ENCODE peak calls at places on chromosomes 12 and 14, in five cellular contexts. One of them, this sample, is unnamed.

GRCh38 chr12:49635656-49636055 is 12.3 kb downstream of the PRPF40B start:
- DNase-seq in ovary: no peak
- DNase-seq in SJSA1: no peak
- DNase-seq in GM23248: no peak
- DNase-seq in psoas muscle: no peak
- DNase-seq in this sample: no peak

GRCh38 chr12:120866143-120866542 is 38.0 kb downstream of the SPPL3 start:
- DNase-seq in ovary: no peak
- DNase-seq in SJSA1: no peak
- DNase-seq in GM23248: no peak
- DNase-seq in psoas muscle: no peak
- DNase-seq in this sample: no peak

GRCh38 chr12:118189761-118190181 is 53.8 kb downstream of the PEBP1 start:
- DNase-seq in ovary: peak; percentile 23
- DNase-seq in SJSA1: peak; percentile 16
- DNase-seq in GM23248: peak; percentile 78
- DNase-seq in psoas muscle: no peak
- DNase-seq in this sample: no peak

GRCh38 chr14:100328495-100329163 is 5.5 kb downstream of the SLC25A47 start:
- DNase-seq in ovary: no peak
- DNase-seq in SJSA1: no peak
- DNase-seq in GM23248: no peak
- DNase-seq in psoas muscle: no peak
- DNase-seq in this sample: no peak

GRCh38 chr12:77847060-77847541 is 16.4 kb downstream of the NAV3 start:
- DNase-seq in ovary: no peak
- DNase-seq in SJSA1: peak; percentile 53
- DNase-seq in GM23248: peak; percentile 43
- DNase-seq in psoas muscle: no peak
- DNase-seq in this sample: peak; percentile 34

GRCh38 chr14:50031534-50032313 is 84.6 kb downstream of the VCPKMT start:
- DNase-seq in ovary: no peak
- DNase-seq in SJSA1: no peak
- DNase-seq in GM23248: peak; percentile 76
- DNase-seq in psoas muscle: no peak
- DNase-seq in this sample: no peak

GRCh38 chr14:56107615-56108014 is 10.6 kb upstream of the PELI2 start:
- DNase-seq in ovary: no peak
- DNase-seq in SJSA1: no peak
- DNase-seq in GM23248: no peak
- DNase-seq in psoas muscle: no peak
- DNase-seq in this sample: no peak

GRCh38 chr12:48004941-48005749 is 869 bp upstream of the COL2A1 start:
- DNase-seq in ovary: no peak
- DNase-seq in SJSA1: peak; percentile 74
- DNase-seq in GM23248: no peak
- DNase-seq in psoas muscle: no peak
- DNase-seq in this sample: no peak

GRCh38 chr14:100203146-100203545 is 35.8 kb upstream of the YY1 start:
- DNase-seq in ovary: no peak
- DNase-seq in SJSA1: no peak
- DNase-seq in GM23248: no peak
- DNase-seq in psoas muscle: no peak
- DNase-seq in this sample: no peak

GRCh38 chr14:74804219-74804825 is 41.2 kb downstream of the YLPM1 start:
- DNase-seq in ovary: peak; percentile 16
- DNase-seq in SJSA1: peak; percentile 33
- DNase-seq in GM23248: peak; percentile 81
- DNase-seq in psoas muscle: no peak
- DNase-seq in this sample: peak; percentile 21

GRCh38 chr12:41552507-41553047 is 364.5 kb downstream of the PDZRN4 start:
- DNase-seq in ovary: no peak
- DNase-seq in SJSA1: no peak
- DNase-seq in GM23248: no peak
- DNase-seq in psoas muscle: no peak
- DNase-seq in this sample: peak; percentile 18

GRCh38 chr14:35687335-35687939 is 121.7 kb downstream of the RALGAPA1 start:
- DNase-seq in ovary: no peak
- DNase-seq in SJSA1: peak; percentile 21
- DNase-seq in GM23248: peak; percentile 76
- DNase-seq in psoas muscle: no peak
- DNase-seq in this sample: peak; percentile 70

GRCh38 chr14:51004352-51004800 is 60.1 kb upstream of the PYGL start:
- DNase-seq in ovary: no peak
- DNase-seq in SJSA1: no peak
- DNase-seq in GM23248: peak; percentile 74
- DNase-seq in psoas muscle: peak; percentile 24
- DNase-seq in this sample: peak; percentile 19

GRCh38 chr12:47881041-47881440 is 23.8 kb downstream of the VDR start:
- DNase-seq in ovary: no peak
- DNase-seq in SJSA1: no peak
- DNase-seq in GM23248: no peak
- DNase-seq in psoas muscle: no peak
- DNase-seq in this sample: no peak

GRCh38 chr12:67366530-67367196 is 97.5 kb downstream of the CAND1 start:
- DNase-seq in ovary: no peak
- DNase-seq in SJSA1: peak; percentile 98
- DNase-seq in GM23248: peak; percentile 87
- DNase-seq in psoas muscle: no peak
- DNase-seq in this sample: no peak

GRCh38 chr12:28063355-28063885 is 90.9 kb upstream of the PTHLH start:
- DNase-seq in ovary: no peak
- DNase-seq in SJSA1: no peak
- DNase-seq in GM23248: no peak
- DNase-seq in psoas muscle: no peak
- DNase-seq in this sample: no peak

GRCh38 chr14:103562135-103562384 is 397 bp downstream of the BAG5 start:
- DNase-seq in ovary: no peak
- DNase-seq in SJSA1: no peak
- DNase-seq in GM23248: peak; percentile 81
- DNase-seq in psoas muscle: no peak
- DNase-seq in this sample: no peak

GRCh38 chr12:132189378-132190011 is 45.2 kb downstream of the NOC4L start:
- DNase-seq in ovary: peak; percentile 72
- DNase-seq in SJSA1: peak; percentile 81
- DNase-seq in GM23248: peak; percentile 92
- DNase-seq in psoas muscle: peak; percentile 89
- DNase-seq in this sample: peak; percentile 94

GRCh38 chr14:89249296-89249565 is 167.8 kb downstream of the FOXN3 start:
- DNase-seq in ovary: no peak
- DNase-seq in SJSA1: no peak
- DNase-seq in GM23248: no peak
- DNase-seq in psoas muscle: no peak
- DNase-seq in this sample: no peak

GRCh38 chr14:34222867-34223266 is 239.2 kb downstream of the SPTSSA start:
- DNase-seq in ovary: no peak
- DNase-seq in SJSA1: no peak
- DNase-seq in GM23248: no peak
- DNase-seq in psoas muscle: no peak
- DNase-seq in this sample: no peak

GRCh38 chr12:51773145-51773869 is 75.2 kb downstream of the FIGNL2 start:
- DNase-seq in ovary: no peak
- DNase-seq in SJSA1: peak; percentile 7
- DNase-seq in GM23248: peak; percentile 90
- DNase-seq in psoas muscle: no peak
- DNase-seq in this sample: peak; percentile 35

GRCh38 chr14:19993438-19993837 is 8.5 kb upstream of the OR4Q2 start:
- DNase-seq in ovary: no peak
- DNase-seq in SJSA1: no peak
- DNase-seq in GM23248: no peak
- DNase-seq in psoas muscle: no peak
- DNase-seq in this sample: no peak
- H3K9me3 ChIP-seq in ovary: no peaks in the 10 kb centered on the region
- H3K9me3 ChIP-seq in SJSA1: no peaks in the 10 kb centered on the region
- H3K9me3 ChIP-seq in GM23248: no peaks in the 10 kb centered on the region
- H3K9me3 ChIP-seq in psoas muscle: no peaks in the 10 kb centered on the region
- H3K9me3 ChIP-seq in this sample: peaks cover 35% of the 10 kb centered on the region

GRCh38 chr14:101456246-101457159 is 104.8 kb upstream of the DIO3 start:
- DNase-seq in ovary: peak; percentile 4
- DNase-seq in SJSA1: no peak
- DNase-seq in GM23248: no peak
- DNase-seq in psoas muscle: no peak
- DNase-seq in this sample: no peak
- H3K27me3 ChIP-seq in ovary: peaks cover 5% of the 10 kb centered on the region
- H3K27me3 ChIP-seq in SJSA1: no peaks in the 10 kb centered on the region
- H3K27me3 ChIP-seq in GM23248: peaks cover 61% of the 10 kb centered on the region
- H3K27me3 ChIP-seq in psoas muscle: peaks cover 7% of the 10 kb centered on the region
- H3K27me3 ChIP-seq in this sample: peaks cover 87% of the 10 kb centered on the region

DNA sequence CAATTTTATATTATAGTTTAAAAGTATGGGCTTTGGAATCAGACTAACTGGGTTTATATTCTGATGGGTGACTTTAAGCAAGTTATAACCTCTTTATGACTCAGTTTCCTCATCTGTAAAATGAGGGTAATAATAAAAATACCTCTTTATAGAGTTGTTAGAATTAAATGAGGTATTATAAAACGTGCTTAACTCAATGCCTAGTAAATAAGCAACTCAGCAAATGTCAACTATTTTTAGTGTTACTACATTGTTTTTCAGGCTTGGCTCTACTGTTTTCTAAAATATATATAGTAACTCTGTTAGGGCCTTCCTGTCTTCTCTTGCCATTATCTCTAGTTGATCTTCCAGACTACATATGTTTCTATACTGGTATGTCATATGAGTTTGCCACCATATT is 20.5 kb downstream of the VEZT start:
- DNase-seq in ovary: no peak
- DNase-seq in SJSA1: no peak
- DNase-seq in GM23248: no peak
- DNase-seq in psoas muscle: no peak
- DNase-seq in this sample: no peak
- H3K9me3 ChIP-seq in ovary: no peaks in the 10 kb centered on the region
- H3K9me3 ChIP-seq in SJSA1: no peaks in the 10 kb centered on the region
- H3K9me3 ChIP-seq in GM23248: no peaks in the 10 kb centered on the region
- H3K9me3 ChIP-seq in psoas muscle: no peaks in the 10 kb centered on the region
- H3K9me3 ChIP-seq in this sample: no peaks in the 10 kb centered on the region

DNA sequence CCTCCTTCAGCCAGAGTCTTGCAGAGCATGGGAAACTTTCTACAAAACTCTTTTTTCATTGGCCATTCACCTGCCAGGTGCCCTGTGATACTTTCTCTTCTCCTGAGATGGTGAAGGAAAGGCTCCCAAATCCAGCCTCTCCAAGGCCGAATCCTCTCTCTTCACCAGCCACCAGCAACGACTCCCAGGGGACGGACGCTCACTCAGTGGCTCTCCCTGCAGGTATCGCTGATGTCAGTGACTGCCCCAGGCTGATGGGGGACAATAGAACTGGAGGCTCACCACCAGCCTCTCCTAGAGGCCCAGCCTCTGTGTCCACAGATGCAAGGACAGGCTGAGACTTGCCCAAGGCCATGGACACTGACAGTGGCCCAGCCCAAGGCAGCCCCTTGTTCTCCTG is 204.1 kb downstream of the BCL11B start:
- DNase-seq in ovary: no peak
- DNase-seq in SJSA1: no peak
- DNase-seq in GM23248: no peak
- DNase-seq in psoas muscle: no peak
- DNase-seq in this sample: no peak
- H3K27me3 ChIP-seq in ovary: no peaks in the 10 kb centered on the region
- H3K27me3 ChIP-seq in SJSA1: no peaks in the 10 kb centered on the region
- H3K27me3 ChIP-seq in GM23248: no peaks in the 10 kb centered on the region
- H3K27me3 ChIP-seq in psoas muscle: no peaks in the 10 kb centered on the region
- H3K27me3 ChIP-seq in this sample: no peaks in the 10 kb centered on the region

This sample was measured in A673.